ENCODE peak calls at places on chromosomes 6 and 20, in seven cellular contexts. One of them, this sample, is unnamed.

GRCh38 chr6:125868996-125869395 is 78.2 kb downstream of the NCOA7 start:
- DNase-seq in GM06990: no peak
- DNase-seq in Ammon's horn: peak
- DNase-seq in stimulated activated CD8-positive, alpha-beta memory T cell treated with anti-CD3 and anti-CD28 coated beads, Interleukin-4, amount 100 ng/mL, for 4 hours: no peak
- DNase-seq in GM12865: no peak
- DNase-seq in NCI-H2029: no peak
- DNase-seq in HT1080: no peak
- DNase-seq in this sample: no peak

GRCh38 chr6:5723905-5724691 is 282.6 kb downstream of the NRN1 start:
- DNase-seq in GM06990: peak
- DNase-seq in Ammon's horn: peak
- DNase-seq in stimulated activated CD8-positive, alpha-beta memory T cell treated with anti-CD3 and anti-CD28 coated beads, Interleukin-4, amount 100 ng/mL, for 4 hours: no peak
- DNase-seq in GM12865: peak
- DNase-seq in NCI-H2029: no peak
- DNase-seq in HT1080: no peak
- DNase-seq in this sample: no peak

GRCh38 chr6:53767941-53768340 is 26.9 kb upstream of the LRRC1 start:
- DNase-seq in GM06990: no peak
- DNase-seq in Ammon's horn: no peak
- DNase-seq in stimulated activated CD8-positive, alpha-beta memory T cell treated with anti-CD3 and anti-CD28 coated beads, Interleukin-4, amount 100 ng/mL, for 4 hours: no peak
- DNase-seq in GM12865: no peak
- DNase-seq in NCI-H2029: no peak
- DNase-seq in HT1080: no peak
- DNase-seq in this sample: no peak

GRCh38 chr6:127570739-127571389 is 6.1 kb upstream of the C6orf58 start:
- DNase-seq in GM06990: peak
- DNase-seq in Ammon's horn: no peak
- DNase-seq in stimulated activated CD8-positive, alpha-beta memory T cell treated with anti-CD3 and anti-CD28 coated beads, Interleukin-4, amount 100 ng/mL, for 4 hours: no peak
- DNase-seq in GM12865: peak
- DNase-seq in NCI-H2029: no peak
- DNase-seq in HT1080: peak
- DNase-seq in this sample: no peak

GRCh38 chr6:33877982-33878381 is 74.2 kb upstream of the MLN start:
- DNase-seq in GM06990: no peak
- DNase-seq in Ammon's horn: no peak
- DNase-seq in stimulated activated CD8-positive, alpha-beta memory T cell treated with anti-CD3 and anti-CD28 coated beads, Interleukin-4, amount 100 ng/mL, for 4 hours: no peak
- DNase-seq in GM12865: no peak
- DNase-seq in NCI-H2029: no peak
- DNase-seq in HT1080: no peak
- DNase-seq in this sample: no peak

GRCh38 chr20:32474967-32475819 is 109.9 kb downstream of the NOL4L start:
- DNase-seq in GM06990: peak
- DNase-seq in Ammon's horn: peak
- DNase-seq in stimulated activated CD8-positive, alpha-beta memory T cell treated with anti-CD3 and anti-CD28 coated beads, Interleukin-4, amount 100 ng/mL, for 4 hours: no peak
- DNase-seq in GM12865: peak
- DNase-seq in NCI-H2029: no peak
- DNase-seq in HT1080: peak
- DNase-seq in this sample: peak

GRCh38 chr20:37911838-37912273 is 8.9 kb downstream of the VSTM2L start:
- DNase-seq in GM06990: peak
- DNase-seq in Ammon's horn: no peak
- DNase-seq in stimulated activated CD8-positive, alpha-beta memory T cell treated with anti-CD3 and anti-CD28 coated beads, Interleukin-4, amount 100 ng/mL, for 4 hours: no peak
- DNase-seq in GM12865: peak
- DNase-seq in NCI-H2029: no peak
- DNase-seq in HT1080: no peak
- DNase-seq in this sample: no peak

GRCh38 chr6:47477497-47478232 is at the start of gene CD2AP:
- DNase-seq in GM06990: peak
- DNase-seq in Ammon's horn: peak
- DNase-seq in stimulated activated CD8-positive, alpha-beta memory T cell treated with anti-CD3 and anti-CD28 coated beads, Interleukin-4, amount 100 ng/mL, for 4 hours: peak
- DNase-seq in GM12865: peak
- DNase-seq in NCI-H2029: peak
- DNase-seq in HT1080: peak
- DNase-seq in this sample: peak

GRCh38 chr6:83735461-83735860 is 26.6 kb upstream of the SNAP91 start:
- DNase-seq in GM06990: no peak
- DNase-seq in Ammon's horn: peak
- DNase-seq in stimulated activated CD8-positive, alpha-beta memory T cell treated with anti-CD3 and anti-CD28 coated beads, Interleukin-4, amount 100 ng/mL, for 4 hours: no peak
- DNase-seq in GM12865: no peak
- DNase-seq in NCI-H2029: no peak
- DNase-seq in HT1080: no peak
- DNase-seq in this sample: no peak

GRCh38 chr6:39881851-39882566 is 52.3 kb downstream of the MOCS1 start:
- DNase-seq in GM06990: no peak
- DNase-seq in Ammon's horn: peak
- DNase-seq in stimulated activated CD8-positive, alpha-beta memory T cell treated with anti-CD3 and anti-CD28 coated beads, Interleukin-4, amount 100 ng/mL, for 4 hours: no peak
- DNase-seq in GM12865: no peak
- DNase-seq in NCI-H2029: no peak
- DNase-seq in HT1080: no peak
- DNase-seq in this sample: no peak

GRCh38 chr6:84633771-84634170 is 130.6 kb downstream of the TBX18 start:
- DNase-seq in GM06990: no peak
- DNase-seq in Ammon's horn: no peak
- DNase-seq in stimulated activated CD8-positive, alpha-beta memory T cell treated with anti-CD3 and anti-CD28 coated beads, Interleukin-4, amount 100 ng/mL, for 4 hours: no peak
- DNase-seq in GM12865: no peak
- DNase-seq in NCI-H2029: no peak
- DNase-seq in HT1080: no peak
- DNase-seq in this sample: no peak

GRCh38 chr6:127716425-127716930 is 139.5 kb downstream of the C6orf58 start:
- DNase-seq in GM06990: no peak
- DNase-seq in Ammon's horn: no peak
- DNase-seq in stimulated activated CD8-positive, alpha-beta memory T cell treated with anti-CD3 and anti-CD28 coated beads, Interleukin-4, amount 100 ng/mL, for 4 hours: no peak
- DNase-seq in GM12865: no peak
- DNase-seq in NCI-H2029: no peak
- DNase-seq in HT1080: no peak
- DNase-seq in this sample: no peak

GRCh38 chr20:63066506-63067265 is 59.9 kb upstream of the BHLHE23 start:
- DNase-seq in GM06990: no peak
- DNase-seq in Ammon's horn: no peak
- DNase-seq in stimulated activated CD8-positive, alpha-beta memory T cell treated with anti-CD3 and anti-CD28 coated beads, Interleukin-4, amount 100 ng/mL, for 4 hours: no peak
- DNase-seq in GM12865: no peak
- DNase-seq in NCI-H2029: no peak
- DNase-seq in HT1080: no peak
- DNase-seq in this sample: no peak

This sample was measured in HepG2.